ENCODE peak calls at places on chromosomes 11 and 22, in five cellular contexts. One of them, this sample, is unnamed.

GRCh38 chr11:17976651-17977050 is 36.2 kb downstream of the SERGEF start:
- DNase-seq in vagina: no peak
- DNase-seq in body of pancreas: no peak
- DNase-seq in lower leg skin: no peak
- DNase-seq in endothelial cell of umbilical vein: no peak
- DNase-seq in this sample: no peak

GRCh38 chr11:225734-226453 is 10.2 kb downstream of the SIRT3 start:
- DNase-seq in vagina: peak; percentile 56
- DNase-seq in body of pancreas: no peak
- DNase-seq in lower leg skin: peak; percentile 15
- DNase-seq in endothelial cell of umbilical vein: no peak
- DNase-seq in this sample: no peak

GRCh38 chr22:36087784-36088183 is 59.2 kb upstream of the RBFOX2 start:
- DNase-seq in vagina: no peak
- DNase-seq in body of pancreas: no peak
- DNase-seq in lower leg skin: no peak
- DNase-seq in endothelial cell of umbilical vein: no peak
- DNase-seq in this sample: no peak

GRCh38 chr22:25062378-25063095 is 110.0 kb downstream of the KIAA1671 start:
- DNase-seq in vagina: no peak
- DNase-seq in body of pancreas: no peak
- DNase-seq in lower leg skin: no peak
- DNase-seq in endothelial cell of umbilical vein: peak; percentile 49
- DNase-seq in this sample: no peak

GRCh38 chr11:113248702-113249490 is 65.5 kb upstream of the TTC12 start:
- DNase-seq in vagina: no peak
- DNase-seq in body of pancreas: no peak
- DNase-seq in lower leg skin: peak; percentile 56
- DNase-seq in endothelial cell of umbilical vein: no peak
- DNase-seq in this sample: no peak

GRCh38 chr11:48063424-48063978 is 83.1 kb downstream of the PTPRJ start:
- DNase-seq in vagina: no peak
- DNase-seq in body of pancreas: no peak
- DNase-seq in lower leg skin: peak; percentile 78
- DNase-seq in endothelial cell of umbilical vein: peak; percentile 57
- DNase-seq in this sample: peak; percentile 60

GRCh38 chr11:71129624-71130023 is 122.8 kb downstream of the SHANK2 start:
- DNase-seq in vagina: no peak
- DNase-seq in body of pancreas: no peak
- DNase-seq in lower leg skin: no peak
- DNase-seq in endothelial cell of umbilical vein: no peak
- DNase-seq in this sample: peak; percentile 40

GRCh38 chr11:117478126-117478856 is 150.6 kb downstream of the CEP164 start:
- DNase-seq in vagina: no peak
- DNase-seq in body of pancreas: no peak
- DNase-seq in lower leg skin: no peak
- DNase-seq in endothelial cell of umbilical vein: no peak
- DNase-seq in this sample: no peak

GRCh38 chr22:23177197-23177596 is 3.1 kb upstream of the BCR start:
- DNase-seq in vagina: no peak
- DNase-seq in body of pancreas: no peak
- DNase-seq in lower leg skin: no peak
- DNase-seq in endothelial cell of umbilical vein: no peak
- DNase-seq in this sample: no peak

GRCh38 chr11:85423331-85423730 is 203.8 kb downstream of the DLG2 start:
- DNase-seq in vagina: no peak
- DNase-seq in body of pancreas: no peak
- DNase-seq in lower leg skin: no peak
- DNase-seq in endothelial cell of umbilical vein: no peak
- DNase-seq in this sample: no peak

GRCh38 chr11:64206457-64207246 is at the start of gene FERMT3:
- DNase-seq in vagina: no peak
- DNase-seq in body of pancreas: peak; percentile 35
- DNase-seq in lower leg skin: peak; percentile 92
- DNase-seq in endothelial cell of umbilical vein: no peak
- DNase-seq in this sample: no peak

GRCh38 chr11:66467034-66467659 is 442 bp downstream of the PELI3 start:
- DNase-seq in vagina: peak; percentile 84
- DNase-seq in body of pancreas: peak; percentile 57
- DNase-seq in lower leg skin: no peak
- DNase-seq in endothelial cell of umbilical vein: peak; percentile 19
- DNase-seq in this sample: peak; percentile 61

GRCh38 chr11:65588199-65589054 is 7.2 kb downstream of the KCNK7 start:
- DNase-seq in vagina: no peak
- DNase-seq in body of pancreas: peak; percentile 78
- DNase-seq in lower leg skin: no peak
- DNase-seq in endothelial cell of umbilical vein: peak; percentile 54
- DNase-seq in this sample: peak; percentile 85

GRCh38 chr11:20363500-20364411 is at the start of gene HTATIP2:
- DNase-seq in vagina: no peak
- DNase-seq in body of pancreas: peak; percentile 74
- DNase-seq in lower leg skin: peak; percentile 94
- DNase-seq in endothelial cell of umbilical vein: peak; percentile 69
- DNase-seq in this sample: no peak

GRCh38 chr11:66366844-66367477 is 4.6 kb downstream of the SLC29A2 start:
- DNase-seq in vagina: no peak
- DNase-seq in body of pancreas: no peak
- DNase-seq in lower leg skin: no peak
- DNase-seq in endothelial cell of umbilical vein: no peak
- DNase-seq in this sample: no peak

GRCh38 chr22:22144858-22145257 is 99.7 kb upstream of the VPREB1 start:
- DNase-seq in vagina: no peak
- DNase-seq in body of pancreas: no peak
- DNase-seq in lower leg skin: no peak
- DNase-seq in endothelial cell of umbilical vein: no peak
- DNase-seq in this sample: no peak

GRCh38 chr22:30187726-30188407 is 58.7 kb downstream of the LIF start:
- DNase-seq in vagina: no peak
- DNase-seq in body of pancreas: no peak
- DNase-seq in lower leg skin: no peak
- DNase-seq in endothelial cell of umbilical vein: no peak
- DNase-seq in this sample: no peak

GRCh38 chr11:107473797-107474196 is 16.2 kb upstream of the CWF19L2 start:
- DNase-seq in vagina: no peak
- DNase-seq in body of pancreas: no peak
- DNase-seq in lower leg skin: no peak
- DNase-seq in endothelial cell of umbilical vein: no peak
- DNase-seq in this sample: no peak

GRCh38 chr11:12961615-12962014 is 47.5 kb upstream of the RASSF10 start:
- DNase-seq in vagina: no peak
- DNase-seq in body of pancreas: no peak
- DNase-seq in lower leg skin: no peak
- DNase-seq in endothelial cell of umbilical vein: no peak
- DNase-seq in this sample: no peak

GRCh38 chr11:65077466-65077865 is 6.4 kb downstream of the CDCA5 start:
- DNase-seq in vagina: no peak
- DNase-seq in body of pancreas: no peak
- DNase-seq in lower leg skin: no peak
- DNase-seq in endothelial cell of umbilical vein: no peak
- DNase-seq in this sample: no peak

GRCh38 chr11:2393941-2394817 is 6.4 kb upstream of the TSSC4 start:
- DNase-seq in vagina: no peak
- DNase-seq in body of pancreas: no peak
- DNase-seq in lower leg skin: no peak
- DNase-seq in endothelial cell of umbilical vein: no peak
- DNase-seq in this sample: no peak

GRCh38 chr11:14842002-14842401 is 50.0 kb downstream of the CYP2R1 start:
- DNase-seq in vagina: no peak
- DNase-seq in body of pancreas: no peak
- DNase-seq in lower leg skin: no peak
- DNase-seq in endothelial cell of umbilical vein: no peak
- DNase-seq in this sample: no peak

GRCh38 chr22:35230839-35231584 is 26.3 kb upstream of the HMGXB4 start:
- DNase-seq in vagina: no peak
- DNase-seq in body of pancreas: no peak
- DNase-seq in lower leg skin: peak; percentile 48
- DNase-seq in endothelial cell of umbilical vein: no peak
- DNase-seq in this sample: no peak

GRCh38 chr22:38238519-38239051 is 34.2 kb downstream of the TMEM184B start:
- DNase-seq in vagina: no peak
- DNase-seq in body of pancreas: peak; percentile 79
- DNase-seq in lower leg skin: no peak
- DNase-seq in endothelial cell of umbilical vein: no peak
- DNase-seq in this sample: no peak

GRCh38 chr11:126109941-126110731 is 47.5 kb upstream of the CDON start:
- DNase-seq in vagina: no peak
- DNase-seq in body of pancreas: no peak
- DNase-seq in lower leg skin: no peak
- DNase-seq in endothelial cell of umbilical vein: no peak
- DNase-seq in this sample: peak; percentile 31

DNA sequence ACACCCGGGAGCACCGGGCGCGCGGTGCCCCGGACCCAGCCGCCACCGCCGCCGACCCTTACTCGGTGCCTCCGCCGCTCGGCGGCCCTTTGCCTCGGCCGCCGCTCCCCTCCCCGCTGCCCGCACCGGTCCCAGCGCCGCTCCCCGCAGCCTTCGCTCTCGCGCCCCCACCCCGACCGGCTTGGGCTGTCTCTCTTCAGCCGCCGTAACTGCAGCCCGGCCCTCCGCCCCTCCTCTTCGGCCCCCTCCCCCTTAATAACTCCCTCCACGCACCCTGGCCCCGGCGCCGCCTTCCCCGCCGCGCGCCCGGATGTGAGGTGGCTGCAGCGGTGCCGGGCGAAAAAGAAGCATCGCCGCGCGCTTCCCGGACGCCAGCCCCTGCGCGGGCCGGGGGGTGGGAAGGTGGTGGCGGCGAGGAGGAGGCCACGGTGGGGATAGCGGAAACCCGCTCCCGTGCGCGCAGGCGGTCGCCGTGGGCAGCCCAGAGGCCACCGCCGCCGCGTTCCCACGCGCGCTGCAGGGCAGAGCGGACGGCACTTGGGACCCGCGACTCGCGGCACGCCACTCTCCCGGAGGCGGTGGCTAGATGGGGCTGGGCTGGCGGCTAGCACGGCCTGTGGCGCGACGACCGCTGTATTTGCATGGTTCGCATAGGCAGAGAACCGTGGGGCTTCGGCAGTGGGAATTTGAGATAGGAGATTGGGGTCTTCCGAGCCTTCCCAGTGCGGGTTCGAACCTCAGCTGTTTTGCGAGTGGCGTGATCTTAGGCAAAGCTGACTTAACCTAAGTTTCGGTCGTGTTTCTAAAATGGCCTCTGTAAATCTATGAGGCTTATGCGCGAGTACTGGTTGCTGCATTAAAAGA is at the start of gene EIF4ENIF1:
- DNase-seq in vagina: no peak
- DNase-seq in body of pancreas: peak; percentile 89
- DNase-seq in lower leg skin: peak; percentile 96
- DNase-seq in endothelial cell of umbilical vein: peak; percentile 86
- DNase-seq in this sample: peak; percentile 55
- TF ChIP-seq POLR2A in vagina: no peak
- TF ChIP-seq POLR2A in body of pancreas: peak; percentile 61
- TF ChIP-seq POLR2A in lower leg skin: no peak
- TF ChIP-seq POLR2A in endothelial cell of umbilical vein: peak; percentile 6
- TF ChIP-seq POLR2A in this sample: peak; percentile 68

GRCh38 chr11:61797263-61797944 is 4.7 kb downstream of the FEN1 start:
- DNase-seq in vagina: no peak
- DNase-seq in body of pancreas: peak; percentile 88
- DNase-seq in lower leg skin: no peak
- DNase-seq in endothelial cell of umbilical vein: peak; percentile 91
- DNase-seq in this sample: no peak
- TF ChIP-seq POLR2A in vagina: no peak
- TF ChIP-seq POLR2A in body of pancreas: no peak
- TF ChIP-seq POLR2A in lower leg skin: no peak
- TF ChIP-seq POLR2A in endothelial cell of umbilical vein: no peak
- TF ChIP-seq POLR2A in this sample: no peak

GRCh38 chr11:10808553-10809372 is at the start of gene EIF4G2:
- DNase-seq in vagina: peak; percentile 99
- DNase-seq in body of pancreas: peak; percentile 99
- DNase-seq in lower leg skin: peak; percentile 100
- DNase-seq in endothelial cell of umbilical vein: peak; percentile 99
- DNase-seq in this sample: peak; percentile 89
- TF ChIP-seq POLR2A in vagina: peak; percentile 79
- TF ChIP-seq POLR2A in body of pancreas: peak; percentile 99
- TF ChIP-seq POLR2A in lower leg skin: no peak
- TF ChIP-seq POLR2A in endothelial cell of umbilical vein: peak; percentile 100
- TF ChIP-seq POLR2A in this sample: peak; percentile 98

GRCh38 chr22:40420341-40421081 is 50.1 kb downstream of the SGSM3 start:
- DNase-seq in vagina: no peak
- DNase-seq in body of pancreas: no peak
- DNase-seq in lower leg skin: no peak
- DNase-seq in endothelial cell of umbilical vein: no peak
- DNase-seq in this sample: no peak
- TF ChIP-seq POLR2A in vagina: no peak
- TF ChIP-seq POLR2A in body of pancreas: no peak
- TF ChIP-seq POLR2A in lower leg skin: no peak
- TF ChIP-seq POLR2A in endothelial cell of umbilical vein: no peak
- TF ChIP-seq POLR2A in this sample: no peak

DNA sequence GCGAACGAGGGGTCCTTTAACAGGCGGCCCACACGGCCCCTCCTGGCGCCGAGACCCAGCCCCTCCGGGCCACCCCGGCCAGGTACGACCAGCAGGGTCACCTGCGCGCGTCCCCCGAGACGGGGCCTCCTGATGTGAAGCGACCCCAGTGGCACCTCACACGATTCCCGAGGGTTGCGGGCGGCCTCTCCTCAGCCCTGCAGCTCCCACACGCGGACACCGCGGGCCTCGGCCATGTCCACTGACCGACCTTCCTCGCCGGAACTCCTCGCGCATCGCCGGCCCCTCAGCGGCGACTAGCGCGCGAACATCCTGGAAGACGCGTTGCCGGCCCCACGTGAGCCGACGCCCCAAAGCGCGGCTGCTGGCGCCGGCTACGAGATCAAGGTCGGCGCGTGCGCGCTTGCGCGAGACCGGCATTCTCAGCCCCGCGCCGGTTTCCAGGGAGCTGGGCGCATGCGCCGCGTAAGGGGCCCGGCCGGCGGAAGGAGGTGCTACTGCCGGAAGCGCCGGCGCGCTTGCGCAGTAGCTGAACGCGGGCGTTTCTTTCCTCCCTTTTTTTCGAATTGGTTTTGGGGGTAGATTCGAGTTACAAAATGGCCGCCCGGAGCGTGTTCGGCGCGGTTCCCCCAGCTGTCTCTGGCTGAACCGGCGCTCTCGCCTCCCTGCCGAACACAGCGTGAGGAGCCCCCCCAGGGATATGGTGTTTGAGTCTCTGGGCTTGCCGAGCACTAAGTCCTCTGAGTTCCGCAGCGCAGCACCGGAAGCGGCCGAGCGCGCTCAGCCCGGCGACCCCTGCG is at the start of gene NUP50:
- DNase-seq in vagina: peak; percentile 93
- DNase-seq in body of pancreas: peak; percentile 96
- DNase-seq in lower leg skin: peak; percentile 99
- DNase-seq in endothelial cell of umbilical vein: peak; percentile 98
- DNase-seq in this sample: peak; percentile 89
- TF ChIP-seq POLR2A in vagina: no peak
- TF ChIP-seq POLR2A in body of pancreas: peak; percentile 53
- TF ChIP-seq POLR2A in lower leg skin: no peak
- TF ChIP-seq POLR2A in endothelial cell of umbilical vein: peak; percentile 88
- TF ChIP-seq POLR2A in this sample: peak; percentile 65

DNA sequence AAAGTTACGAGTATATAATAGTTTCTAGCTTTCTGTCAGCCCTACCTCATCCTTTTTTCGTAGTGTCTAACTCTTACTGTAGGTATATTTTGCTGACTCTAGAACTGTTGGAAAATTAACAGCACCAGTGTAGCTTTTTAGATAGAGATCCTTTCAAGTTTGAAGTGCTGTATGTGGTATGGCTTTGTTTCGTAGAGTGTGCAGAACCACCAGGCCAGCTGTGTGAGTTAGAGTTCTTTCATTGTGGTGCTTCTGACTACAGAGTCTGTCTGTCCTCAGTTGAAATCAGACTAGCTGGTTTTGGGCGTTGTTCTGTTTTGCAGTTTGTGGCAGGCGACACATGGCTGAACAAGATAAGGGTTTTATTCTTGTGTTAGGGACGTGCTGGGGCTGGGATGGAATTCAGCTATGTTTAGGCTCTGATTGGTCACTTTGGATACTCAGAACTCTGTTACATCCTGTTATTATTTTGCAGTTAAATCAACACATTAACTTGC is 3.2 kb downstream of the ARHGEF12 start:
- DNase-seq in vagina: no peak
- DNase-seq in body of pancreas: no peak
- DNase-seq in lower leg skin: no peak
- DNase-seq in endothelial cell of umbilical vein: peak; percentile 85
- DNase-seq in this sample: no peak
- TF ChIP-seq POLR2A in vagina: no peak
- TF ChIP-seq POLR2A in body of pancreas: no peak
- TF ChIP-seq POLR2A in lower leg skin: no peak
- TF ChIP-seq POLR2A in endothelial cell of umbilical vein: peak; percentile 23
- TF ChIP-seq POLR2A in this sample: no peak

This sample was measured in H54.